ENCODE peak calls at places on chromosomes 1 and 21, in ten cellular contexts. Z, Y, T, V, U, Q, R, J, I and W are unnamed samples.

GRCh38 chr1:154765970-154766369 is 104.1 kb downstream of the KCNN3 start:
- DNase-seq in Z (peak; percentile 46), Y (no peak), T (peak; percentile 33), V (peak; percentile 20), U (peak; percentile 31), Q (no peak), R (no peak), J (no peak), I (peak; percentile 25), W (no peak)

GRCh38 chr1:98458514-98459259 is 202.8 kb upstream of the SNX7 start:
- DNase-seq in Z (no peak), Y (no peak), T (no peak), V (no peak), U (no peak), Q (no peak), R (no peak), J (no peak), I (no peak), W (no peak)

GRCh38 chr1:234931404-234931973 is 197.1 kb downstream of the TOMM20 start:
- DNase-seq in Z (no peak), Y (no peak), T (no peak), V (no peak), U (no peak), Q (no peak), R (no peak), J (no peak), I (no peak), W (no peak)

GRCh38 chr1:199173356-199173755 is 534.5 kb downstream of the PTPRC start:
- DNase-seq in Z (no peak), Y (no peak), T (peak; percentile 71), V (peak; percentile 23), U (peak; percentile 6), Q (no peak), R (no peak), J (no peak), I (no peak), W (peak; percentile 65)

GRCh38 chr1:25182629-25183028 is 49.7 kb downstream of the SYF2 start:
- DNase-seq in Z (no peak), Y (no peak), T (no peak), V (peak; percentile 51), U (peak; percentile 22), Q (no peak), R (no peak), J (no peak), I (no peak), W (no peak)

GRCh38 chr1:48068216-48068615 is 71.0 kb upstream of the TRABD2B start:
- DNase-seq in Z (no peak), Y (no peak), T (no peak), V (no peak), U (no peak), Q (no peak), R (no peak), J (no peak), I (no peak), W (no peak)

GRCh38 chr21:34871026-34871908 is 177.8 kb downstream of the RUNX1 start:
- DNase-seq in Z (no peak), Y (no peak), T (no peak), V (no peak), U (no peak), Q (no peak), R (no peak), J (no peak), I (no peak), W (no peak)

GRCh38 chr1:94866178-94866822 is 46.1 kb downstream of the SLC44A3 start:
- DNase-seq in Z (no peak), Y (no peak), T (no peak), V (peak; percentile 88), U (peak; percentile 26), Q (no peak), R (no peak), J (no peak), I (no peak), W (no peak)

GRCh38 chr1:2555634-2556276 is 416 bp upstream of the TNFRSF14 start:
- DNase-seq in Z (peak; percentile 98), Y (peak; percentile 76), T (peak; percentile 48), V (no peak), U (peak; percentile 45), Q (peak; percentile 81), R (peak; percentile 77), J (peak; percentile 82), I (peak; percentile 45), W (peak; percentile 83)

GRCh38 chr1:76374111-76374510 is 299.6 kb downstream of the ST6GALNAC3 start:
- DNase-seq in Z (no peak), Y (no peak), T (no peak), V (no peak), U (no peak), Q (no peak), R (no peak), J (no peak), I (no peak), W (no peak)

GRCh38 chr1:45103534-45103933 is 91.5 kb downstream of the UROD start:
- DNase-seq in Z (no peak), Y (no peak), T (no peak), V (no peak), U (no peak), Q (no peak), R (no peak), J (no peak), I (no peak), W (no peak)

GRCh38 chr1:243850368-243851128 is 505 bp upstream of the AKT3 start:
- DNase-seq in Z (peak; percentile 93), Y (peak; percentile 83), T (peak; percentile 83), V (peak; percentile 84), U (peak; percentile 80), Q (peak; percentile 83), R (peak; percentile 86), J (peak; percentile 79), I (peak; percentile 30), W (peak; percentile 81)

GRCh38 chr1:27331922-27332321 is 9.9 kb upstream of the SYTL1 start:
- DNase-seq in Z (no peak), Y (no peak), T (no peak), V (no peak), U (no peak), Q (no peak), R (no peak), J (no peak), I (no peak), W (no peak)

GRCh38 chr1:160646711-160647328 is at the start of gene SLAMF1:
- DNase-seq in Z (no peak), Y (peak; percentile 25), T (no peak), V (no peak), U (peak; percentile 31), Q (no peak), R (peak; percentile 44), J (no peak), I (peak; percentile 39), W (peak; percentile 45)
- H3K4me3 ChIP-seq in Z (no peak within 1 kb of the TSS), Y (peak within 1 kb of the TSS; percentile 78), T (no peak within 1 kb of the TSS), V (no peak within 1 kb of the TSS), U (no peak within 1 kb of the TSS), Q (no peak within 1 kb of the TSS), R (peak within 1 kb of the TSS; percentile 51), J (no peak within 1 kb of the TSS), I (peak within 1 kb of the TSS; percentile 1), W (peak within 1 kb of the TSS; percentile 7)

GRCh38 chr1:115727706-115728249 is 40.7 kb downstream of the CASQ2 start:
- DNase-seq in Z (peak; percentile 91), Y (no peak), T (no peak), V (peak; percentile 90), U (peak; percentile 95), Q (peak; percentile 81), R (no peak), J (peak; percentile 56), I (no peak), W (no peak)

GRCh38 chr1:115726570-115726969 is 41.9 kb downstream of the CASQ2 start:
- DNase-seq in Z (no peak), Y (no peak), T (no peak), V (no peak), U (no peak), Q (no peak), R (no peak), J (no peak), I (no peak), W (no peak)

GRCh38 chr1:115725600-115725999 is 42.9 kb downstream of the CASQ2 start:
- DNase-seq in Z (no peak), Y (no peak), T (no peak), V (no peak), U (no peak), Q (peak; percentile 32), R (no peak), J (no peak), I (no peak), W (no peak)

GRCh38 chr1:115723756-115724155 is 44.8 kb downstream of the CASQ2 start:
- DNase-seq in Z (no peak), Y (no peak), T (no peak), V (no peak), U (no peak), Q (no peak), R (no peak), J (no peak), I (no peak), W (no peak)

GRCh38 chr1:115726161-115726560 is 42.4 kb downstream of the CASQ2 start:
- DNase-seq in Z (no peak), Y (no peak), T (no peak), V (no peak), U (no peak), Q (no peak), R (no peak), J (no peak), I (no peak), W (no peak)
- H3K4me3 ChIP-seq in Z (no peak overlapping the region), Y (no peak overlapping the region), T (no peak overlapping the region), V (no peak overlapping the region), U (no peak overlapping the region), Q (no peak overlapping the region), R (no peak overlapping the region), J (no peak overlapping the region), I (no peak overlapping the region), W (no peak overlapping the region)

GRCh38 chr1:74819062-74819461 is 86.1 kb downstream of the TYW3 start:
- DNase-seq in Z (no peak), Y (no peak), T (no peak), V (peak; percentile 23), U (no peak), Q (no peak), R (no peak), J (no peak), I (no peak), W (no peak)
- H3K4me3 ChIP-seq in Z (no peak overlapping the region), Y (no peak overlapping the region), T (no peak overlapping the region), V (no peak overlapping the region), U (no peak overlapping the region), Q (no peak overlapping the region), R (no peak overlapping the region), J (no peak overlapping the region), I (no peak overlapping the region), W (no peak overlapping the region)

DNA sequence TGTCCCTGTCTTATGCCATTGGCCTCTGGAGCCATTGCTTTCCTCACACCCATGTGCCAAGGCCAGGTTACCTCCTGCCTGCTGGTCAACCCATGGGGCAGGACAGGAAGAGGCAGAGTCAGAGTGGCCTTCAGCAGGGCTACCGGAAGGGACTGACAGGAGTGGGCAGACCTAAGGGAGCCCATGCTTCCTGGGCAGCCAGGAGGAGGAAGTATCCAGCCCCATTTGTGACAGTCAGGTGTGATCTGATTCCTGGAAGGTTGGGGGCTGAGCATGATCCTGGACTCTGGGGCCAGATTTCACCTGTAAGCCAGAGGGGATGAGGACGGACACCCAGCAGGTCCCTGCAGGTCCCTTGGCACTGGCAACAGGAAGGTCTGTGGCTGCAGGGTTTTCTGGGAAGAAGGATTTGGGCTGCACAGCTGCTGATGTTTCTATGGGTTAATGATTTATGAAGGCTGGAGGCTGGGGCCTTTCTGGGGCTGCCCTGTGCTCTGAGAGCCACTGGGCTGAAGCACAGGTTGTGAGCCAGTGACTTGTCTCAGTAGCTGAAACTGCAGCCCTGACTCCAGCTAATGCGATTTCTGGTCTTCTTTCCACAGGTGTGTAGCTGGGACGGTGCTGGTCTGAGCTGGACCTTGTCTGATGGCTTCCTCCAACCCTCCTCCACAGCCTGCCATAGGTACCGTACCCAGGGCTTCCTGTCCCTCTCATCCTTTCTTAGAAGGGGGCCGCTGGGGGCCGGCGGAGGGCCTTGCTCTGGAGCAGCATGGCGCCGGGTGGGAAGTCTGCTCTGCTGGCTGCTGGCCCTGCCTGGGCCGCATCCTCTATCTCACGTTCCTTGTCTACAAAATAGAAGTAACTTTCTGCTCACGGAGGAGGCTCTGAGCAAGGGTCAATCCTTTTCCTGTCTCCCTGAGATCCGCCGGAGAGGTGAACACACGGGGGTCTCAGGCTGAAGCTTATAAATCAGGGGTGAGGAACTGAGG is 40.7 kb downstream of the ARHGEF10L start:
- DNase-seq in Z (no peak), Y (no peak), T (no peak), V (no peak), U (no peak), Q (no peak), R (no peak), J (no peak), I (no peak), W (no peak)
- H3K4me3 ChIP-seq in Z (no peak overlapping the region), Y (no peak overlapping the region), T (no peak overlapping the region), V (no peak overlapping the region), U (no peak overlapping the region), Q (no peak overlapping the region), R (no peak overlapping the region), J (no peak overlapping the region), I (no peak overlapping the region), W (no peak overlapping the region)